ENCODE peak calls at places on chromosomes 4 and X, in eight cellular contexts. K is germinal center; U is adrenal gland; W is ureter; E is transverse colon; J is brain microvascular endothelial cell; R is stimulated activated CD4-positive, alpha-beta T cell treated with anti-CD3 and anti-CD28 coated beads, Interleukin-1b, Interleukin-23, amount 100 ng/mL, for 24 hours; L is stomach. X is an unnamed sample.

GRCh38 chrX:43958529-43958928 is 14.7 kb downstream of the NDP start:
- DNase-seq in K (peak; percentile 5), U (peak; percentile 40), W (no peak), E (peak; percentile 12), J (peak; percentile 74), R (no peak), L (no peak), X (peak; percentile 60)

GRCh38 chr4:20847124-20847747 is 147.0 kb downstream of the PACRGL start:
- DNase-seq in K (no peak), U (no peak), W (no peak), E (no peak), J (peak; percentile 1), R (no peak), L (no peak), X (no peak)

GRCh38 chr4:4247711-4248035 is 350 bp downstream of the TMEM128 start:
- DNase-seq in K (no peak), U (no peak), W (no peak), E (no peak), J (no peak), R (no peak), L (no peak), X (no peak)

GRCh38 chrX:38959736-38960534 is 158.7 kb downstream of the MID1IP1 start:
- DNase-seq in K (no peak), U (no peak), W (no peak), E (no peak), J (no peak), R (no peak), L (no peak), X (peak; percentile 54)

GRCh38 chr4:149790172-149790907 is 25.3 kb downstream of the IQCM start:
- DNase-seq in K (no peak), U (no peak), W (no peak), E (no peak), J (no peak), R (no peak), L (no peak), X (no peak)

GRCh38 chrX:38941675-38942074 is 140.4 kb downstream of the MID1IP1 start:
- DNase-seq in K (no peak), U (no peak), W (no peak), E (no peak), J (no peak), R (no peak), L (no peak), X (no peak)

GRCh38 chr4:67549123-67549522 is 3.8 kb upstream of the CENPC start:
- DNase-seq in K (no peak), U (no peak), W (no peak), E (no peak), J (no peak), R (no peak), L (no peak), X (no peak)

GRCh38 chr4:176064539-176064938 is 1.1 kb upstream of the WDR17 start:
- DNase-seq in K (no peak), U (no peak), W (no peak), E (no peak), J (no peak), R (no peak), L (no peak), X (no peak)

GRCh38 chr4:152408514-152409327 is 127.2 kb downstream of the FBXW7 start:
- DNase-seq in K (peak; percentile 16), U (no peak), W (no peak), E (no peak), J (peak; percentile 40), R (no peak), L (no peak), X (no peak)

GRCh38 chr4:81019016-81019415 is 11.5 kb upstream of the BMP3 start:
- DNase-seq in K (no peak), U (no peak), W (no peak), E (peak; percentile 44), J (no peak), R (no peak), L (no peak), X (no peak)

GRCh38 chr4:118915468-118915867 is 26.8 kb downstream of the SYNPO2 start:
- DNase-seq in K (no peak), U (no peak), W (no peak), E (no peak), J (no peak), R (no peak), L (no peak), X (no peak)

GRCh38 chrX:73922856-73923429 is 359.9 kb downstream of the CHIC1 start:
- DNase-seq in K (no peak), U (no peak), W (no peak), E (no peak), J (no peak), R (no peak), L (no peak), X (no peak)

GRCh38 chr4:30720021-30720655 is at the start of gene PCDH7:
- DNase-seq in K (no peak), U (peak; percentile 11), W (no peak), E (peak; percentile 14), J (peak; percentile 28), R (no peak), L (peak; percentile 37), X (peak; percentile 75)

GRCh38 chr4:87353592-87353991 is 30.9 kb upstream of the HSD17B13 start:
- DNase-seq in K (peak; percentile 33), U (peak; percentile 59), W (no peak), E (no peak), J (peak; percentile 37), R (no peak), L (no peak), X (peak; percentile 68)

GRCh38 chr4:41184009-41184408 is 30.3 kb downstream of the APBB2 start:
- DNase-seq in K (no peak), U (no peak), W (no peak), E (no peak), J (no peak), R (no peak), L (no peak), X (no peak)

GRCh38 chr4:184358521-184359232 is 115.7 kb downstream of the IRF2 start:
- DNase-seq in K (no peak), U (no peak), W (no peak), E (no peak), J (no peak), R (no peak), L (no peak), X (no peak)

GRCh38 chrX:48966796-48967579 is 4.7 kb downstream of the KCND1 start:
- DNase-seq in K (no peak), U (no peak), W (no peak), E (no peak), J (peak; percentile 25), R (no peak), L (no peak), X (peak; percentile 62)

GRCh38 chr4:33226783-33227182 is 2506.6 kb downstream of the PCDH7 start:
- DNase-seq in K (no peak), U (no peak), W (no peak), E (no peak), J (no peak), R (no peak), L (no peak), X (no peak)

GRCh38 chr4:105147226-105148151 is 813 bp downstream of the TET2 start:
- DNase-seq in K (peak; percentile 14), U (peak; percentile 52), W (no peak), E (peak; percentile 18), J (no peak), R (no peak), L (peak; percentile 32), X (peak; percentile 73)

GRCh38 chr4:114271031-114271430 is 291.6 kb upstream of the ARSJ start:
- DNase-seq in K (no peak), U (no peak), W (no peak), E (no peak), J (no peak), R (no peak), L (no peak), X (no peak)

GRCh38 chrX:20244936-20245335 is 21.8 kb downstream of the RPS6KA3 start:
- DNase-seq in K (no peak), U (no peak), W (no peak), E (no peak), J (no peak), R (no peak), L (no peak), X (no peak)

GRCh38 chrX:74449322-74449936 is 28.1 kb downstream of the SLC16A2 start:
- DNase-seq in K (no peak), U (no peak), W (no peak), E (no peak), J (no peak), R (no peak), L (peak; percentile 38), X (no peak)

GRCh38 chr4:1660948-1661677 is 23.0 kb downstream of the FAM53A start:
- DNase-seq in K (no peak), U (peak; percentile 34), W (no peak), E (no peak), J (no peak), R (no peak), L (no peak), X (no peak)

GRCh38 chr4:174702974-174703478 is 126.0 kb downstream of the GLRA3 start:
- DNase-seq in K (no peak), U (no peak), W (no peak), E (no peak), J (peak; percentile 14), R (no peak), L (no peak), X (no peak)

GRCh38 chr4:38614198-38614597 is 49.8 kb upstream of the KLF3 start:
- DNase-seq in K (no peak), U (no peak), W (no peak), E (no peak), J (no peak), R (no peak), L (no peak), X (no peak)

GRCh38 chr4:45629717-45630116 is 494.1 kb downstream of the GABRG1 start:
- DNase-seq in K (no peak), U (peak; percentile 21), W (no peak), E (no peak), J (no peak), R (no peak), L (no peak), X (peak; percentile 38)

GRCh38 chrX:37905436-37906147 is 58.2 kb upstream of the DYNLT3 start:
- DNase-seq in K (no peak), U (peak; percentile 40), W (no peak), E (no peak), J (peak; percentile 12), R (no peak), L (peak; percentile 25), X (peak; percentile 96)

GRCh38 chr4:163556169-163556568 is 61.7 kb downstream of the TMA16 start:
- DNase-seq in K (no peak), U (no peak), W (no peak), E (no peak), J (no peak), R (no peak), L (no peak), X (no peak)

GRCh38 chrX:3788494-3789233 is 75.2 kb upstream of the PRKX start:
- DNase-seq in K (no peak), U (no peak), W (no peak), E (no peak), J (no peak), R (no peak), L (no peak), X (peak; percentile 79)

GRCh38 chrX:131633285-131633917 is 89.5 kb downstream of the OR13H1 start:
- DNase-seq in K (peak; percentile 5), U (peak; percentile 58), W (peak; percentile 56), E (peak; percentile 43), J (peak; percentile 46), R (peak; percentile 10), L (peak; percentile 58), X (peak; percentile 68)

GRCh38 chr4:119810001-119810400 is 181.4 kb upstream of the PDE5A start:
- DNase-seq in K (no peak), U (no peak), W (no peak), E (no peak), J (no peak), R (no peak), L (no peak), X (no peak)

GRCh38 chr4:185005209-185005819 is 13.0 kb upstream of the HELT start:
- DNase-seq in K (peak; percentile 76), U (peak; percentile 84), W (peak; percentile 85), E (peak; percentile 85), J (peak; percentile 68), R (peak; percentile 61), L (peak; percentile 92), X (peak; percentile 87)

GRCh38 chr4:4462970-4463369 is 76.1 kb downstream of the NSG1 start:
- DNase-seq in K (no peak), U (no peak), W (no peak), E (no peak), J (peak; percentile 16), R (no peak), L (no peak), X (no peak)

GRCh38 chr4:16297003-16297402 is 70.7 kb upstream of the TAPT1 start:
- DNase-seq in K (no peak), U (no peak), W (no peak), E (no peak), J (no peak), R (no peak), L (no peak), X (no peak)

X was measured in islet precursor cell.